ENCODE peak calls at places on chromosomes 4 and X, in five cellular contexts. B, F, D, S and Z are unnamed samples. For H3K27me3, the result is how much of the 10 kb centered on the place peaks cover.

GRCh38 chrX:9708923-9709553 is 56.6 kb downstream of the GPR143 start:
- DNase-seq in B (peak), F (peak), D (peak), S (peak), Z (peak)

GRCh38 chr4:52946811-52947210 is 84.7 kb downstream of the RASL11B start:
- DNase-seq in B (no peak), F (no peak), D (peak), S (no peak), Z (no peak)

GRCh38 chr4:140238353-140239041 is 84.5 kb upstream of the MAML3 start:
- DNase-seq in B (peak), F (peak), D (peak), S (peak), Z (no peak)

GRCh38 chr4:169312690-169313422 is 42.1 kb upstream of the SH3RF1 start:
- DNase-seq in B (no peak), F (no peak), D (no peak), S (no peak), Z (no peak)

GRCh38 chr4:131978120-131978519 is 1171.0 kb upstream of the PCDH10 start:
- DNase-seq in B (no peak), F (no peak), D (no peak), S (no peak), Z (no peak)

GRCh38 chr4:39528056-39528465 is 822 bp upstream of the UGDH start:
- DNase-seq in B (peak), F (no peak), D (peak), S (peak), Z (no peak)

GRCh38 chr4:113397114-113397701 is 347.8 kb downstream of the ANK2 start:
- DNase-seq in B (peak), F (no peak), D (no peak), S (peak), Z (no peak)

GRCh38 chr4:123892997-123893745 is 496.6 kb downstream of the SPRY1 start:
- DNase-seq in B (peak), F (no peak), D (peak), S (no peak), Z (no peak)

GRCh38 chr4:31370866-31371465 is 650.8 kb downstream of the PCDH7 start:
- DNase-seq in B (peak), F (no peak), D (no peak), S (no peak), Z (no peak)

DNA sequence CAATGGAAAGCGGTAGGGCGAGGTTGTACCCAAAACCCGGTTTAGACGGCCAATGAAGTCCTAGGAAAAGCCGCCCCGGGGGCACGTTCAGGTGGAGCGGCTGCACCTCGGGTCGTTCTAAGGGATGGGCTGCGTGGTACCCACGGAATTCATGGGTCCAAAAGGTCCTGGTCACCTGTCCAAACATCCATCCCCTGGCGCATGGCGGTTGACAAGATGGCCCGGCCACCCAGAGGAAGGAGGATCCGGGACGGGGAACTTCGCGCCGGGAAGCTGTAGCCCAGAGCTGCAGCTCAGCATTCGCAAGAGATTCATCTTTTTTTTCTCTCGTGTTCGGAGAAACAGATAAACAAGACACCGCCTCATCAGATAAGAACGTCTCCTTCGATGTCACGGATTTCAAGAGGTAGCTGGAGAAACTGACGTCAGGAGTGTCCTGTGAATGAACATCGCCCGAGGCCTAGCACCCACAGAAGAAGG is 10.9 kb downstream of the PITX2 start:
- DNase-seq in B (no peak), F (no peak), D (no peak), S (no peak), Z (no peak)
- H3K27me3 ChIP-seq in B (half or more), F (under half), D (half or more), S (half or more), Z (under half)

DNA sequence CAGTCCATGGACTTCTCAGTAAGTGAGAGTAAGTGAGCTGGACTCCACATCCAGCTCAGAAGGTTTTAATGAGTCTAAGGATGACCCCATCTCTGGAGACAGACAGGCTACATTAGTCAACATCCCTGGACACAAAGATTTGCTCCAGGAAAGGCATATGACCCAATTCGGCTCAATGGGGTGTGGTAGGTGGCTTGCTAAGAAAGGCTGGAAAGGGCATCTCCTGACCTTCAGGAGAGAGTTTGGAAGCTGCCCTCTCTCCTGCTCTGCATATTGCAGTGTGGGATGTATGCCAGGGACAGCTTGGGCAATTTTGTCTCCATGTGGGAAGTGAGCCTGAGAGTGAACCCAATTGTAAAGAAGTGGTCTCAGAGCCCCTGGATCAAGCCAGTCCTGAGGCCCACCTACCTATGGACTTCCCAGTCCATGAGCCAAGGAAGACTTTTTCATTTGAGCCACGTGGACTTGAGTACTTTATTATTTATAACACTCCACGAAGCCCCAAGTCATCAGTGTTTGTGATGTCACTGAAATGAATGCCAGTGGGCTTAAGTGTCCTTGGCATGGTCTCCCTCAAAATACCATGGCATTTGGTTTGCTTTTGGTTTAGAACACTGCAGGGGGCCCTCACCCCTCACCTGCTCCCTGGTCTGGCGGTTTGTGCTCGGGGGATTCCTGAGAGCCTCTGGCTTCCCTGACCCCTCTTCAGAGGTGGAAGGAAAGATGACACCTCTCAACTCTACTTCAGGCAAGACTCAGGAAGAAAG is 10.4 kb upstream of the ABLIM2 start:
- DNase-seq in B (no peak), F (no peak), D (no peak), S (no peak), Z (no peak)
- TF ChIP-seq CTCF in B (no peak), F (no peak), D (no peak), S (no peak), Z (no peak)

DNA sequence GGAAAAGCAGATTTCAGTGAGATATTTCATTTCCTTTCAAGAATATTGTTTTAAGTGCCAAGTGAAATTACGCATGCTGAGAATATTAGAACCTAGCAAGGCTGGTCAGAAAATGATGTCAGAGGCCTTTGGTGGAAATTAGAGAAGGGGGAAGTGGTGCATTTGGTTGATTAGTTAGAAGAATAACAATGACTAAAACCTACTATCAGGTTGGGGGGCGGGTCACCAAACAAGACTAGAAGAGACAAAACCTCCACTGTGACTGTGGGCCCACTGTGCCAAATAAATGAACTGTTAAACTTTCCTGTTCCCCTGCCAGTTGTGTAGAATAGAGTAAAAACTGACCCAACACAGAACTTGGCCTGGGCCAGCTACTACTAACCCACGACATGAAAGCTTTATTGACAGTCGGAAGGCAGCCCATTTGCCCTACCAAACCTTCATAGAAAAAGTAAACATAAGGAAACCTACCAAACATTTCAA is 2.9 kb downstream of the RAPGEF2 start:
- DNase-seq in B (peak), F (no peak), D (no peak), S (no peak), Z (peak)
- H3K27ac ChIP-seq in B (peak), F (peak), D (no peak), S (no peak), Z (no peak)

GRCh38 chr4:1172971-1173757 is 781 bp upstream of the SPON2 start:
- DNase-seq in B (peak), F (no peak), D (no peak), S (peak), Z (no peak)
- H3K27me3 ChIP-seq in B (half or more), F (under half), D (under half), S (under half), Z (half or more)